ENCODE peak calls at places on chromosomes 11 and 22, in eight cellular contexts. B, H, L, G, M, O, Q and Z are unnamed samples.

GRCh38 chr11:92738281-92738680 is 231.2 kb upstream of the MTNR1B start:
- DNase-seq in B (no peak), H (no peak), L (no peak), G (no peak), M (no peak), O (no peak), Q (no peak), Z (no peak)

GRCh38 chr11:56642339-56642738 is at the start of gene OR5AP2:
- DNase-seq in B (no peak), H (no peak), L (no peak), G (no peak), M (no peak), O (no peak), Q (no peak), Z (no peak)

GRCh38 chr11:92550411-92550810 is 325.8 kb downstream of the FAT3 start:
- DNase-seq in B (no peak), H (no peak), L (no peak), G (no peak), M (no peak), O (no peak), Q (no peak), Z (no peak)

GRCh38 chr11:47329431-47329993 is 23.0 kb downstream of the MYBPC3 start:
- DNase-seq in B (no peak), H (no peak), L (no peak), G (no peak), M (no peak), O (no peak), Q (no peak), Z (no peak)

GRCh38 chr11:127925430-127925829 is 661.9 kb downstream of the ETS1 start:
- DNase-seq in B (no peak), H (no peak), L (no peak), G (no peak), M (no peak), O (peak; percentile 86), Q (no peak), Z (no peak)

GRCh38 chr11:66022401-66023185 is 3.7 kb downstream of the CATSPER1 start:
- DNase-seq in B (peak; percentile 43), H (peak; percentile 73), L (peak; percentile 74), G (peak; percentile 91), M (no peak), O (peak; percentile 58), Q (no peak), Z (peak; percentile 83)

GRCh38 chr11:83566948-83567347 is 280.8 kb upstream of the CCDC90B start:
- DNase-seq in B (peak; percentile 46), H (no peak), L (no peak), G (no peak), M (no peak), O (peak; percentile 75), Q (no peak), Z (no peak)

GRCh38 chr11:43399983-43400630 is 41.4 kb downstream of the TTC17 start:
- DNase-seq in B (no peak), H (no peak), L (no peak), G (no peak), M (no peak), O (peak; percentile 22), Q (no peak), Z (no peak)

GRCh38 chr11:133809525-133810178 is 35.7 kb downstream of the SPATA19 start:
- DNase-seq in B (no peak), H (no peak), L (no peak), G (no peak), M (no peak), O (no peak), Q (no peak), Z (no peak)

GRCh38 chr11:8221917-8222316 is 41.8 kb downstream of the LMO1 start:
- DNase-seq in B (no peak), H (no peak), L (no peak), G (no peak), M (no peak), O (peak; percentile 20), Q (no peak), Z (no peak)

GRCh38 chr22:43829904-43830851 is 18.1 kb upstream of the EFCAB6 start:
- DNase-seq in B (no peak), H (no peak), L (no peak), G (no peak), M (peak; percentile 35), O (no peak), Q (no peak), Z (no peak)

GRCh38 chr11:71078482-71078881 is 173.9 kb downstream of the SHANK2 start:
- DNase-seq in B (no peak), H (no peak), L (no peak), G (peak; percentile 65), M (no peak), O (peak; percentile 54), Q (no peak), Z (no peak)

GRCh38 chr11:43944761-43945311 is 2.4 kb downstream of the C11orf96 start:
- DNase-seq in B (no peak), H (peak; percentile 65), L (peak; percentile 61), G (peak; percentile 91), M (no peak), O (peak; percentile 68), Q (no peak), Z (peak; percentile 80)

GRCh38 chr11:73478737-73479347 is 102.6 kb downstream of the RELT start:
- DNase-seq in B (peak; percentile 22), H (no peak), L (no peak), G (peak; percentile 41), M (no peak), O (peak; percentile 66), Q (no peak), Z (no peak)

GRCh38 chr11:69355346-69355940 is 61.5 kb downstream of the MYEOV start:
- DNase-seq in B (no peak), H (no peak), L (no peak), G (no peak), M (no peak), O (no peak), Q (no peak), Z (no peak)

GRCh38 chr11:65125197-65126056 is 3.3 kb downstream of the MRPL49 start:
- DNase-seq in B (no peak), H (no peak), L (no peak), G (no peak), M (peak; percentile 9), O (no peak), Q (no peak), Z (no peak)

GRCh38 chr22:26477341-26477731 is 6.2 kb downstream of the HPS4 start:
- DNase-seq in B (no peak), H (no peak), L (no peak), G (no peak), M (no peak), O (no peak), Q (no peak), Z (no peak)